ENCODE peak calls at places on chromosomes 12 and 14, in nine cellular contexts. M, G, F, S, D, N, U, L and Q are unnamed samples.

GRCh38 chr12:100356646-100357223 is at the start of gene SLC17A8:
- DNase-seq in M (no peak), S (no peak), U (no peak), N (no peak), D (no peak), L (no peak), F (no peak), G (peak; percentile 77), Q (no peak)

GRCh38 chr12:96219700-96220206 is 25.6 kb downstream of the ELK3 start:
- DNase-seq in S (no peak), M (no peak), L (peak; percentile 98), F (no peak), G (no peak), U (peak; percentile 90), D (no peak), N (peak; percentile 99), Q (no peak)

GRCh38 chr12:127145929-127146789 is 1120.8 kb upstream of the TMEM132C start:
- DNase-seq in U (peak; percentile 28), S (peak; percentile 57), G (peak; percentile 85), M (peak; percentile 90), F (no peak), N (no peak), L (peak; percentile 15), D (peak; percentile 91), Q (no peak)

GRCh38 chr12:107845226-107845979 is 70.9 kb downstream of the ASCL4 start:
- DNase-seq in N (no peak), D (no peak), S (no peak), M (no peak), F (no peak), G (peak; percentile 44), L (no peak), U (no peak), Q (no peak)

GRCh38 chr14:105476937-105477658 is 2.5 kb downstream of the CRIP2 start:
- DNase-seq in N (no peak), F (no peak), M (no peak), G (no peak), D (no peak), U (no peak), S (no peak), L (no peak), Q (no peak)

GRCh38 chr12:22881878-22882277 is 256.9 kb downstream of the ETNK1 start:
- DNase-seq in N (no peak), L (no peak), U (no peak), D (no peak), M (no peak), F (no peak), S (no peak), G (no peak), Q (no peak)

GRCh38 chr14:106872619-106873446 is 1346.5 kb downstream of the TMEM121 start:
- DNase-seq in D (peak; percentile 85), G (peak; percentile 3), F (peak; percentile 83), U (no peak), L (no peak), N (peak; percentile 90), M (peak; percentile 84), S (peak; percentile 83), Q (no peak)

GRCh38 chr14:68659021-68659931 is 133.6 kb downstream of the ZFP36L1 start:
- DNase-seq in G (no peak), D (peak; percentile 43), U (no peak), L (peak; percentile 61), F (no peak), N (no peak), S (no peak), M (peak; percentile 68), Q (no peak)

GRCh38 chr14:94575730-94576585 is 5.3 kb upstream of the SERPINA5 start:
- DNase-seq in S (peak; percentile 66), N (peak; percentile 61), U (no peak), M (no peak), F (no peak), D (peak; percentile 35), G (no peak), L (peak; percentile 21), Q (no peak)

GRCh38 chr14:31435276-31435675 is 14.9 kb upstream of the HEATR5A start:
- DNase-seq in D (no peak), F (no peak), N (no peak), M (no peak), G (no peak), U (no peak), S (no peak), L (peak; percentile 54), Q (no peak)

GRCh38 chr14:29927596-29928341 is at the start of gene PRKD1:
- DNase-seq in N (peak; percentile 50), U (no peak), G (peak; percentile 73), F (no peak), D (peak; percentile 80), S (peak; percentile 69), M (peak; percentile 77), L (peak; percentile 62), Q (peak; percentile 48)

GRCh38 chr14:65791551-65791981 is 379.0 kb downstream of the FUT8 start:
- DNase-seq in F (peak; percentile 39), G (no peak), L (peak; percentile 45), N (no peak), S (no peak), D (no peak), M (no peak), U (no peak), Q (no peak)

GRCh38 chr12:101299346-101299745 is 19.4 kb downstream of the UTP20 start:
- DNase-seq in L (peak; percentile 53), F (no peak), N (no peak), D (no peak), U (no peak), G (no peak), S (no peak), M (no peak), Q (no peak)

GRCh38 chr14:103772078-103772712 is 56.6 kb downstream of the ZFYVE21 start:
- DNase-seq in F (no peak), M (no peak), L (no peak), U (no peak), D (no peak), N (no peak), S (no peak), G (no peak), Q (no peak)

GRCh38 chr14:58717821-58718220 is 80.1 kb downstream of the DACT1 start:
- DNase-seq in S (no peak), M (no peak), N (no peak), G (no peak), L (peak; percentile 61), U (no peak), D (no peak), F (no peak), Q (no peak)

GRCh38 chr12:133105620-133106019 is 24.5 kb downstream of the ZNF891 start:
- DNase-seq in G (no peak), N (no peak), U (no peak), M (no peak), F (no peak), D (no peak), S (no peak), L (no peak), Q (no peak)

GRCh38 chr12:89225401-89225800 is 126.9 kb downstream of the DUSP6 start:
- DNase-seq in G (no peak), F (peak; percentile 56), N (peak; percentile 79), U (peak; percentile 81), S (no peak), L (peak; percentile 78), D (no peak), M (no peak), Q (no peak)

GRCh38 chr12:27424631-27425230 is 21.8 kb upstream of the SMCO2 start:
- DNase-seq in G (peak; percentile 68), D (peak; percentile 56), S (peak; percentile 22), N (peak; percentile 54), L (peak; percentile 58), M (no peak), U (peak; percentile 49), F (peak; percentile 42), Q (no peak)

GRCh38 chr12:11729008-11729407 is 79.5 kb downstream of the ETV6 start:
- DNase-seq in U (no peak), N (peak; percentile 64), F (peak; percentile 78), D (no peak), L (no peak), G (no peak), M (no peak), S (peak; percentile 90), Q (no peak)

GRCh38 chr12:105736498-105736897 is 402.3 kb downstream of the NUAK1 start:
- DNase-seq in L (no peak), M (no peak), F (no peak), G (no peak), U (no peak), N (no peak), D (no peak), S (no peak), Q (no peak)

DNA sequence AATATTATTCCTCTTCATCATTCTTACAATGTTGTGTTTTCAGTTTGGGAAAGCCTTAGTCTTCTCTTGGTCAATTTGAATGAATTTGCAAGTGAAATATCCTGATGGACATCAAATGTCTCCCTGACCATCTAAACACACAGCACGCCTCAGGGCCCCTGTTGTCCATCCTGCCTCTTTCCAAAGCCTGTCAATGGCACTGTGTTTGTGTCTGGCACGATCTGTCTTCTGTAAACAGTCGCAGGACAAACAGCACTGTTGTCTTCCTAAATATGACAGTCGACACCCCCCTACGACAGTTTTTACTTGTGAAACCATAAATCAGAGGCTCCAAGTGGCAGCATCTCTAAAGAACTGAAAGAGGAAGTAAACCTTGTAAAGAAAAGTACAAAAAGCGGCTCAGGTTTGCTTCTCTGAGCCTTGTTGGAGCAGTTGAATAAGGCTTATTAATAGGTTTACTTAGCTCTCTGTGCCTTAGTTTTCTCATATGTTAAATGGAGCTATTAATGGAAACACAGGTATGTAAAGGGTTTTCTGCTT is 285.8 kb downstream of the NRXN3 start:
- DNase-seq in D (no peak), S (no peak), M (no peak), L (no peak), F (peak; percentile 65), U (no peak), G (no peak), N (no peak), Q (no peak)
- TF ChIP-seq CTCF in D (no peak), S (no peak), M (no peak), L (no peak), F (no peak), U (no peak), G (no peak), N (no peak), Q (no peak)

DNA sequence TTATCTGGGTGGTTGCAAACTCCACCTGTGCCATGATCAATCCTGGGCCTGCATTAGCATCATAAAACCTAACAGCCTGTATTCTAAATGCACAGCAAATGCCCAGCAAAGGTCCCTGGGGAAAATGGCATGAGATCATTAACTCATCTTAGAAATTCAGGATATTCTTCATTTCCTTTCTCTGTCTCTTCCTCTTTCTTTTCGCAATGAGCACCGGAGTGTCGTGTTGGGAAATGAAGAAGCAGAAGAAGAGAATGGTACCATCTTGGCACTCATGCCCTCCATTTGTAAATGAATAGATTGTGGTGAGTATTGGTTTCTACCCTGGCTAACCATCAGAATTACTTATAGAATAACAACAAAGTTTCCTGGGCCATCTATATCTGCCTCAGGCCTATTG is 193.6 kb downstream of the GALC start:
- DNase-seq in F (no peak), L (no peak), S (no peak), N (no peak), D (no peak), M (no peak), G (no peak), U (no peak), Q (no peak)
- TF ChIP-seq CTCF in F (no peak), L (no peak), S (no peak), N (no peak), D (no peak), M (no peak), G (no peak), U (no peak), Q (no peak)

GRCh38 chr14:83826838-83827237 is 1703.1 kb upstream of the FLRT2 start:
- DNase-seq in G (peak; percentile 20), M (no peak), F (no peak), U (no peak), L (peak; percentile 76), S (no peak), D (no peak), N (peak; percentile 19), Q (no peak)
- TF ChIP-seq CTCF in G (peak; percentile 14), M (no peak), F (no peak), U (no peak), L (no peak), S (no peak), D (no peak), N (no peak), Q (no peak)

GRCh38 chr14:70036665-70037064 is 152.1 kb downstream of the SLC8A3 start:
- DNase-seq in S (no peak), L (no peak), U (no peak), N (peak; percentile 27), F (no peak), D (no peak), M (no peak), G (peak; percentile 46), Q (no peak)
- TF ChIP-seq CTCF in S (no peak), L (peak; percentile 16), U (peak; percentile 12), N (no peak), F (no peak), D (peak; percentile 7), M (no peak), G (peak; percentile 44), Q (no peak)